ENCODE peak calls at places on chromosomes 16 and 17, in six cellular contexts. H, N, Q, G, M and O are unnamed samples.

GRCh38 chr16:56964243-56965148 is 2.7 kb downstream of the CETP start:
- DNase-seq in H (peak; percentile 76), M (peak; percentile 87), N (peak; percentile 92), G (peak; percentile 77), Q (peak; percentile 98), O (peak; percentile 90)

GRCh38 chr16:57235128-57236092 is 9.6 kb upstream of the ARL2BP start:
- DNase-seq in G (peak; percentile 74), N (peak; percentile 85), Q (no peak), M (no peak), H (no peak), O (no peak)

GRCh38 chr17:75589017-75589918 is 1.7 kb downstream of the MYO15B start:
- DNase-seq in Q (peak; percentile 98), M (peak; percentile 97), G (peak; percentile 67), N (peak; percentile 56), H (peak; percentile 94), O (peak; percentile 96)

GRCh38 chr17:45101883-45102811 is 30.2 kb downstream of the PLCD3 start:
- DNase-seq in Q (no peak), G (no peak), M (no peak), N (no peak), H (no peak), O (peak; percentile 62)

GRCh38 chr16:57628008-57628781 is at the start of gene ADGRG1:
- DNase-seq in N (peak; percentile 94), M (peak; percentile 73), G (peak; percentile 96), H (peak; percentile 80), Q (peak; percentile 66), O (peak; percentile 97)

GRCh38 chr17:48728232-48729231 is at the start of gene HOXB13:
- DNase-seq in H (no peak), Q (no peak), M (no peak), G (no peak), N (peak; percentile 49), O (no peak)

GRCh38 chr16:24908716-24909115 is 63.0 kb downstream of the SLC5A11 start:
- DNase-seq in N (no peak), G (no peak), M (no peak), H (no peak), Q (no peak), O (no peak)

GRCh38 chr17:6506679-6507231 is 49.6 kb downstream of the PITPNM3 start:
- DNase-seq in Q (peak; percentile 55), N (no peak), M (no peak), G (peak; percentile 49), H (no peak), O (no peak)

GRCh38 chr17:66399441-66399840 is 97.0 kb downstream of the PRKCA start:
- DNase-seq in M (no peak), H (no peak), G (no peak), N (no peak), Q (no peak), O (no peak)

GRCh38 chr16:89261691-89262563 is 44.4 kb downstream of the ZNF778 start:
- DNase-seq in M (no peak), G (no peak), N (peak; percentile 31), Q (no peak), H (no peak), O (no peak)

GRCh38 chr17:3867106-3867505 is 21.1 kb upstream of the NCBP3 start:
- DNase-seq in N (no peak), Q (no peak), M (no peak), G (no peak), H (no peak), O (no peak)

GRCh38 chr17:61409301-61410099 is 9.9 kb downstream of the TBX2 start:
- DNase-seq in M (peak; percentile 66), N (peak; percentile 72), Q (peak; percentile 68), G (peak; percentile 70), H (peak; percentile 55), O (peak; percentile 56)

GRCh38 chr16:16163571-16163970 is 59.7 kb downstream of the ABCC6 start:
- DNase-seq in M (no peak), N (no peak), H (no peak), Q (no peak), G (no peak), O (no peak)

GRCh38 chr16:11582157-11582814 is 4.4 kb downstream of the LITAF start:
- DNase-seq in H (no peak), N (no peak), G (no peak), M (no peak), Q (no peak), O (no peak)

GRCh38 chr16:1678500-1679098 is 520 bp downstream of the JPT2 start:
- DNase-seq in H (peak; percentile 49), G (peak; percentile 44), M (peak; percentile 39), Q (peak; percentile 63), N (peak; percentile 38), O (peak; percentile 60)

GRCh38 chr17:27237890-27238289 is 56.0 kb upstream of the WSB1 start:
- DNase-seq in Q (peak; percentile 36), G (no peak), H (no peak), N (no peak), M (no peak), O (no peak)

GRCh38 chr17:41325611-41326010 is 10.1 kb upstream of the KRTAP17-1 start:
- DNase-seq in N (no peak), H (no peak), G (no peak), M (no peak), Q (no peak), O (no peak)

GRCh38 chr16:85172465-85173071 is 60.3 kb upstream of the CIBAR2 start:
- DNase-seq in H (peak; percentile 81), G (peak; percentile 41), N (peak; percentile 42), M (no peak), Q (peak; percentile 56), O (peak; percentile 52)

GRCh38 chr16:79505344-79505743 is 95.2 kb downstream of the MAF start:
- DNase-seq in H (no peak), G (no peak), Q (no peak), M (peak; percentile 22), N (no peak), O (peak; percentile 15)

GRCh38 chr17:46818319-46818928 is at the start of gene WNT3:
- DNase-seq in N (no peak), Q (peak; percentile 77), M (no peak), G (no peak), H (no peak), O (no peak)

GRCh38 chr17:69501591-69502468 is 87.3 kb downstream of the MAP2K6 start:
- DNase-seq in G (peak; percentile 81), M (peak; percentile 34), Q (peak; percentile 53), N (peak; percentile 77), H (peak; percentile 59), O (peak; percentile 59)

GRCh38 chr17:4480929-4481898 is 17.5 kb upstream of the SPNS2 start:
- DNase-seq in H (no peak), G (no peak), N (no peak), Q (peak; percentile 88), M (no peak), O (no peak)

GRCh38 chr17:66228887-66229782 is at the start of gene APOH:
- DNase-seq in H (no peak), Q (no peak), M (no peak), N (no peak), G (no peak), O (no peak)

DNA sequence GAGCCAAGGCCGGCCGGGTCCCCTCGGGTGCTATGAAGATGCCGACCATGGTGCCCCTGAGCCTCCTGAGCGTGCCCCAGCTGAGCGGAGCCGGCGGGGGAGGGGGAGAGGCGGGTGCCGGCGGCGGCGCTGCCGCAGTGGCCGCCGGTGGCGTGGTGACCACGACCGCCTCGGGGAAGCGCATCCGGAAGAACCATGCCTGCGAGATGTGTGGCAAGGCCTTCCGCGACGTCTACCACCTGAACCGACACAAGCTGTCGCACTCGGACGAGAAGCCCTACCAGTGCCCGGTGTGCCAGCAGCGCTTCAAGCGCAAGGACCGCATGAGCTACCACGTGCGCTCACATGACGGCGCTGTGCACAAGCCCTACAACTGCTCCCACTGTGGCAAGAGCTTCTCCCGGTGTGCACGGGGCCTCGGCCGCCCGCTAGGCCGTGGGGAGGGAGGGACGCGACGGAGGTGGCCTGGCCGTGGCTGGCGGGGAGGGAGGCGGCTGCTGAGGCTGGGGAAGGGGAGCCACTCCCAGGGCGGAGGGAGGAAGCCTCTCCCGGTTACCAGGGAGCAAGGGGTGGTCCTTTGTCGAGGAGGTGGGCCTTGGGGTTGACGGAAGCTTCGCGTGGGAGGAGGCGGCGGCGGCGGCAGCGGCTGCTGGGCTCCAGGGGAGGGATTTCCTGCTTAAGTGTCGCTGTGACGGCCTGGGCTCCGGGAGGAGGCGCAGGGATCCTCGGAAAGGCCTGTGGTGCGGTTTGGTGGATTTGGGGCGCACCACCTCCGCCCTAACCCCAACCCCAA is 1.3 kb downstream of the MAZ start:
- DNase-seq in M (peak; percentile 86), G (peak; percentile 96), Q (peak; percentile 94), H (peak; percentile 91), N (peak; percentile 91), O (peak; percentile 94)
- TF ChIP-seq CTCF in M (peak; percentile 32), G (peak; percentile 34), Q (peak; percentile 9), H (peak; percentile 70), N (peak; percentile 39), O (no peak)

GRCh38 chr16:47711809-47712208 is 250.7 kb downstream of the PHKB start:
- DNase-seq in Q (no peak), G (no peak), M (no peak), H (no peak), N (no peak), O (no peak)

GRCh38 chr16:47712276-47713224 is 251.4 kb downstream of the PHKB start:
- DNase-seq in Q (no peak), G (peak; percentile 47), H (no peak), M (peak; percentile 9), N (peak; percentile 29), O (no peak)

GRCh38 chr16:47716571-47716970 is 255.4 kb downstream of the PHKB start:
- DNase-seq in N (no peak), G (peak; percentile 77), M (no peak), H (no peak), Q (no peak), O (no peak)

GRCh38 chr16:47715442-47716054 is 254.4 kb downstream of the PHKB start:
- DNase-seq in N (no peak), Q (no peak), M (no peak), G (peak; percentile 71), H (no peak), O (no peak)

DNA sequence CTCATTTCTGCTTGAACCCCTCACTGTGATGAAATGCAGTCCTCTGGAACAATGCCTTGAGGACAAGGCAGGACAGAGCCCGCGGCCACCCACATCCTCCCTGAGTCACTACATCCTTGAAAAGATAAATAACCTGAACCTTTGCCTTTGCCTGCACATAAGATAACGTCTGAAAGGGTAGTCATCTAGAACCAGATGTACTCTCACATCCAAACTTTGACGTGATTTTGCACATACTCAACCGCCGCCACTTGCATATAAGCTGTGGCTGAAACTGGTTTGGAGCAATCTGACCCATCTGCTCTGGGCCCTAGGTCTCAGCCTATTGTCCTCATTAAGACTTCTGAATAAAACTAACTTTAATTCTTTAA is 252.1 kb downstream of the PHKB start:
- DNase-seq in M (no peak), N (peak; percentile 96), Q (no peak), H (no peak), G (peak; percentile 93), O (no peak)
- TF ChIP-seq CTCF in M (no peak), N (no peak), Q (no peak), H (no peak), G (no peak), O (no peak)

GRCh38 chr17:60391419-60392041 is 403 bp downstream of the USP32 start:
- DNase-seq in M (no peak), H (no peak), G (no peak), Q (no peak), N (no peak), O (no peak)
- TF ChIP-seq CTCF in M (no peak), H (no peak), G (no peak), Q (no peak), N (no peak), O (no peak)

DNA sequence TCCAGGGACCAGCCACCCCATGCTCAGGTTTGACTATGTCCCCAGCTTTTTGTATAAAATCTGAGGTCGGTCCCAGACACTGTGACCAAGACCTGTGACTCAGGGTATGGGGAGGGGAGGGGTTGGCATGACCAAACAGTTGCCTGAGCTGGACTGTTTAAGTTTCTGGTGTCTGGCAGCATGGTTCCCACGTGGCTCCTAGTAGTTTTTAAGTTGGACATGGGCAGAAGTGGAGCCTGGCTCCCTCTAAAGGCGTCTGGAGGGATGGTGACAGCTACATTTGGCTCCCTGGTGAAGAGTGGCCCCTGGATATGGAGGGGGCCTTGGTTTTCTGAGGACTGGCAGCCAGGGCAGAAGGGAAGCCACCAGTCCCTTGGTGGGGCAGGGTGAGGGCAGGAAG is 7.9 kb downstream of the SMCR8 start:
- DNase-seq in N (peak; percentile 53), G (no peak), Q (no peak), H (no peak), M (no peak), O (no peak)
- TF ChIP-seq CTCF in N (peak; percentile 13), G (no peak), Q (no peak), H (no peak), M (no peak), O (no peak)